ENCODE peak calls at places on chromosomes 13 and 19, in seven cellular contexts. J is stomach, M is adrenal gland, Z is left lung, P is A673, L is psoas muscle, V is fibroblast of villous mesenchyme. D is an unnamed sample.

GRCh38 chr13:91144054-91144453 is 203.4 kb upstream of the MIR17HG start:
- DNase-seq in J (no peak), M (peak), Z (no peak), P (no peak), L (no peak), V (no peak), D (no peak)

GRCh38 chr19:3672993-3673392 is 27.3 kb downstream of the PIP5K1C start:
- DNase-seq in J (no peak), M (no peak), Z (no peak), P (no peak), L (no peak), V (no peak), D (no peak)

GRCh38 chr19:43561144-43561970 is 14.0 kb downstream of the XRCC1 start:
- DNase-seq in J (no peak), M (no peak), Z (no peak), P (no peak), L (no peak), V (no peak), D (no peak)

GRCh38 chr13:33445476-33445875 is 159.9 kb upstream of the STARD13 start:
- DNase-seq in J (no peak), M (no peak), Z (no peak), P (no peak), L (no peak), V (no peak), D (no peak)

GRCh38 chr19:5131031-5131865 is 162.3 kb downstream of the KDM4B start:
- DNase-seq in J (no peak), M (no peak), Z (no peak), P (no peak), L (no peak), V (no peak), D (no peak)

GRCh38 chr13:31074750-31075149 is 87.0 kb downstream of the HSPH1 start:
- DNase-seq in J (no peak), M (no peak), Z (no peak), P (no peak), L (no peak), V (no peak), D (no peak)

GRCh38 chr19:6765738-6766356 is 1.4 kb downstream of the SH2D3A start:
- DNase-seq in J (peak), M (no peak), Z (peak), P (no peak), L (no peak), V (no peak), D (no peak)

GRCh38 chr13:51518847-51519246 is 65.4 kb upstream of the WDFY2 start:
- DNase-seq in J (no peak), M (no peak), Z (no peak), P (peak), L (no peak), V (no peak), D (no peak)

GRCh38 chr13:109744512-109745051 is 41.8 kb downstream of the IRS2 start:
- DNase-seq in J (no peak), M (peak), Z (no peak), P (peak), L (peak), V (peak), D (peak)

GRCh38 chr19:33350538-33351309 is 22.8 kb upstream of the CEBPG start:
- DNase-seq in J (no peak), M (no peak), Z (no peak), P (no peak), L (peak), V (peak), D (peak)

GRCh38 chr13:30907167-30907761 is 1.2 kb downstream of the MEDAG start:
- DNase-seq in J (no peak), M (no peak), Z (peak), P (no peak), L (no peak), V (peak), D (peak)

GRCh38 chr19:15304140-15304705 is 28.1 kb downstream of the BRD4 start:
- DNase-seq in J (no peak), M (no peak), Z (no peak), P (no peak), L (no peak), V (peak), D (no peak)

GRCh38 chr19:31616031-31616430 is 266.8 kb upstream of the TSHZ3 start:
- DNase-seq in J (no peak), M (no peak), Z (no peak), P (no peak), L (no peak), V (no peak), D (no peak)

GRCh38 chr13:70959376-70959775 is 851.1 kb upstream of the KLHL1 start:
- DNase-seq in J (no peak), M (no peak), Z (no peak), P (no peak), L (no peak), V (no peak), D (no peak)

GRCh38 chr19:50333235-50333736 is 4.1 kb upstream of the KCNC3 start:
- DNase-seq in J (peak), M (peak), Z (peak), P (peak), L (peak), V (peak), D (peak)

GRCh38 chr13:60288569-60288968 is 108.5 kb upstream of the TDRD3 start:
- DNase-seq in J (no peak), M (no peak), Z (no peak), P (no peak), L (no peak), V (no peak), D (no peak)

GRCh38 chr13:97627566-97627965 is 193.6 kb downstream of the RAP2A start:
- DNase-seq in J (no peak), M (peak), Z (peak), P (peak), L (peak), V (peak), D (peak)

GRCh38 chr13:106246237-106246636 is 289.2 kb downstream of the EFNB2 start:
- DNase-seq in J (no peak), M (no peak), Z (no peak), P (no peak), L (no peak), V (no peak), D (no peak)

GRCh38 chr19:39677931-39678889 is 22.5 kb downstream of the LGALS16 start:
- DNase-seq in J (peak), M (no peak), Z (peak), P (no peak), L (peak), V (no peak), D (peak)

GRCh38 chr19:35959040-35959967 is 23.1 kb downstream of the LRFN3 start:
- DNase-seq in J (peak), M (no peak), Z (peak), P (peak), L (peak), V (no peak), D (no peak)
- TF ChIP-seq CTCF in J (no peak), M (peak), Z (no peak), P (peak), L (no peak), V (peak), D (no peak)

GRCh38 chr13:24745516-24745860 is 18.5 kb upstream of the RNF17 start:
- DNase-seq in J (no peak), M (no peak), Z (no peak), P (no peak), L (no peak), V (no peak), D (no peak)

GRCh38 chr13:24747248-24748151 is 16.5 kb upstream of the RNF17 start:
- DNase-seq in J (no peak), M (no peak), Z (no peak), P (peak), L (no peak), V (peak), D (no peak)

GRCh38 chr13:24745861-24746617 is 17.9 kb upstream of the RNF17 start:
- DNase-seq in J (no peak), M (no peak), Z (no peak), P (no peak), L (no peak), V (no peak), D (no peak)

GRCh38 chr13:24744247-24744646 is 19.7 kb upstream of the RNF17 start:
- DNase-seq in J (no peak), M (no peak), Z (no peak), P (no peak), L (no peak), V (no peak), D (no peak)

GRCh38 chr13:24746618-24747247 is 17.2 kb upstream of the RNF17 start:
- DNase-seq in J (no peak), M (no peak), Z (no peak), P (peak), L (no peak), V (peak), D (no peak)
- H3K4me3 ChIP-seq in J (peak), M (no peak), Z (peak), P (peak), L (peak), V (peak), D (no peak)

DNA sequence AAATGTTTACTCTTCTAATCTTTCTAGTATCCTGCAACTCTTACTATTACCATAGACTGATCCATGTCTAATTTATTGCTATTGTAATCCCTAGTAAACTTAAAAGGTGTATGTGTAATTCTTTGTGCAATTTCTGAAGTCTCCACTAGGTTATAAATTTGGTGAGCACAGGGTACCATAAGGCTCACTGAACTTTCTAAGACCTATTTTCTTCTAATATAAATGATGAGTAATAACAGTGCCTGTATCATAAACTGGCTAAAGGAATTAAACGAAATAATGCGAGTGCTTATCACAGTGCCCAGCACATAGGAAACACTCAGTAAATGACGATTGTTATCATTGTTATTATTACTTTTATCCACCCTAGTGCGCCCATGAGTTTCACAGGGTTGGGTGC is 119.1 kb downstream of the KLF12 start:
- DNase-seq in J (no peak), M (no peak), Z (no peak), P (no peak), L (no peak), V (no peak), D (peak)
- TF ChIP-seq CTCF in J (no peak), M (no peak), Z (peak), P (peak), L (no peak), V (peak), D (peak)

GRCh38 chr13:26051231-26052135 is at the start of gene SHISA2:
- DNase-seq in J (peak), M (no peak), Z (peak), P (peak), L (peak), V (peak), D (peak)
- H3K4me3 ChIP-seq in J (peak), M (no peak), Z (peak), P (peak), L (peak), V (peak), D (peak)

GRCh38 chr13:42883771-42884170 is 102.4 kb downstream of the FAM216B start:
- DNase-seq in J (no peak), M (peak), Z (no peak), P (no peak), L (no peak), V (peak), D (peak)
- TF ChIP-seq CTCF in J (no peak), M (peak), Z (no peak), P (no peak), L (peak), V (peak), D (peak)